ENCODE peak calls at places on chromosomes 16 and 17, in five cellular contexts. N, P, F, R and D are unnamed samples.

GRCh38 chr16:4011225-4011939 is 104.9 kb downstream of the ADCY9 start:
- DNase-seq in F (peak), R (no peak), P (no peak), N (no peak), D (no peak)

GRCh38 chr17:18227635-18228034 is 2.2 kb downstream of the LLGL1 start:
- DNase-seq in F (no peak), P (no peak), R (no peak), N (no peak), D (no peak)

GRCh38 chr17:63001689-63002394 is 35.8 kb downstream of the TANC2 start:
- DNase-seq in N (no peak), R (no peak), F (no peak), P (no peak), D (no peak)

GRCh38 chr16:88455610-88456355 is 2.7 kb downstream of the ZFPM1 start:
- DNase-seq in F (no peak), N (peak), R (no peak), P (no peak), D (no peak)

GRCh38 chr16:81526199-81526598 is 81.6 kb downstream of the CMIP start:
- DNase-seq in P (no peak), N (no peak), F (no peak), R (no peak), D (no peak)

GRCh38 chr16:22670551-22670970 is 143.4 kb upstream of the HS3ST2 start:
- DNase-seq in F (no peak), R (no peak), N (no peak), P (no peak), D (no peak)

GRCh38 chr17:36136439-36136838 is 32.8 kb downstream of the CCL4 start:
- DNase-seq in P (no peak), R (no peak), N (no peak), F (no peak), D (no peak)

GRCh38 chr17:65292430-65292829 is 155.3 kb downstream of the RGS9 start:
- DNase-seq in N (no peak), F (no peak), P (no peak), R (no peak), D (no peak)

GRCh38 chr17:65023791-65024190 is 32.7 kb downstream of the GNA13 start:
- DNase-seq in R (no peak), P (no peak), F (no peak), N (no peak), D (no peak)

GRCh38 chr16:11401161-11402050 is 56.1 kb downstream of the RMI2 start:
- DNase-seq in N (no peak), P (peak), R (no peak), F (no peak), D (no peak)

GRCh38 chr17:31579265-31579664 is 187.8 kb downstream of the RAB11FIP4 start:
- DNase-seq in R (no peak), N (no peak), P (no peak), F (no peak), D (no peak)

GRCh38 chr16:79757968-79758367 is 157.4 kb upstream of the MAF start:
- DNase-seq in F (no peak), P (no peak), N (no peak), R (no peak), D (no peak)

GRCh38 chr17:41211845-41212466 is 14.5 kb upstream of the KRTAP9-2 start:
- DNase-seq in F (no peak), R (peak), P (no peak), N (no peak), D (peak)

GRCh38 chr16:88686062-88686438 is 257 bp downstream of the SNAI3 start:
- DNase-seq in P (no peak), R (no peak), N (no peak), F (no peak), D (no peak)

GRCh38 chr16:6019490-6019991 is 921.9 kb upstream of the EEF2KMT start:
- DNase-seq in F (no peak), R (no peak), N (no peak), P (no peak), D (no peak)

GRCh38 chr16:20393801-20394637 is 10.5 kb downstream of the PDILT start:
- DNase-seq in R (no peak), P (peak), F (no peak), N (no peak), D (no peak)
- H3K4me3 ChIP-seq in R (no peak), P (no peak), F (no peak), N (no peak), D (no peak)

DNA sequence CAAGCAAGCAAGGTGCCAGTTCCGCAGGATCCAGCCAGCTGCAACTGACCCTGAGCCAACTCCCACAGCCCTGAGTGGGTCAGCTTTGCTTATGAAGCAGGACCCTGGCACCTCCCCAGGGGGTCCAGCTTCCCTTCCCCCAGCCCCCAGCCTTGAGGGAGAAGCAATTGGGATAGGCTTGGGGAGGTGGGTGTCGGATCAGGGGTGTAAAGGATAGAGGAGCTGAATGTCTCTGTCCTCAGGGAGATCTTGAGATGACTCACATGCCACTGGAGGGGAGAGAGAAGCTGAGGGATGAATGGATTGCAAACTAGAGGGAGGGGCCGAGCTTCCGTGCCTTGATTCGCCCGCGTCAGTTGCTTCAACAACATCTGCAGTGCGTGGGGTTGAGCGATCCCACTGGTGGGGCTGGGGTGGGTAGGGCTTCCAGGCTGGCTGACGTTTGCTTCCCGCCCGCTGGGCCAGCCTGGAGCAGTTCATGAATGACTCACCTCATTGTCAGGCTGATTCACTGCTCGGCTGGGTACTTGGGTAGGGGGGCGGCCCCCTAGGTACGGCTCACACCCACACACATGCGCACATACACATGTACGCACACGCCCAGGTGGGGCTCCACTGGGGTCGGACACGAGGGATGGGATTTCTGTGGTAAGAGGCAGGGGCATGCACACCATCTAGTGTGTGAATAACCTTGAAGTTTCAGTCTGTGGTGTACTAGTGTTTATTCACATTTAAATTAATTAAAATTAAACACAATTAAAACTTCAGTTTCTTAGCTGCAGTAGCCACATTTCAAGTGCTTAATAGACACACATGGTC is 3.6 kb upstream of the HROB start:
- DNase-seq in N (peak), R (peak), F (peak), P (peak), D (peak)
- H3K4me3 ChIP-seq in N (peak), R (peak), F (peak), P (no peak), D (peak)

GRCh38 chr16:83137894-83138293 is 511.1 kb downstream of the CDH13 start:
- DNase-seq in P (no peak), N (no peak), R (no peak), F (no peak), D (no peak)

GRCh38 chr16:83136419-83136818 is 509.6 kb downstream of the CDH13 start:
- DNase-seq in P (no peak), N (no peak), F (no peak), R (no peak), D (no peak)

GRCh38 chr16:83137326-83137770 is 510.6 kb downstream of the CDH13 start:
- DNase-seq in P (no peak), F (peak), N (peak), R (peak), D (peak)

GRCh38 chr16:83138512-83138911 is 511.7 kb downstream of the CDH13 start:
- DNase-seq in P (no peak), N (no peak), F (no peak), R (no peak), D (no peak)

DNA sequence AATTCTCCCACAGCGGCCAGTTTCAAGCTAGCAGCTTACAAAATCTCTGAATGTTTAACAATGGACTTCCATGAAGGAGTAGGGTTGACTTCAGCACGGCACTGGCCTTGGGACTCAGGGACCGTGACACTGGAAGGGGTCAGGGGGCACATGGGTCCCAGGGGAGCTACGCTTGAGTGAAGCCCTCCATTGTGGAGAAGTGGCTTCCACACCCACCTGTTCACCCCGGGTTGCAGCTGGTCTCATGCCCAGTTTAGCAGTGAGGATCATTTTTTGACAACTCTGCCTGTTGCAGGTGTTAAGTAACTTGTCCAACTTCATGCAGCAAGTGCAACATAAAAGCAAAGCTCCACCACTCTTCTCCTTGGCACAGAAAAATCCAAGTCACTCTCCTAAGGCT is 510.2 kb downstream of the CDH13 start:
- DNase-seq in P (no peak), N (no peak), F (no peak), R (no peak), D (no peak)
- H3K4me3 ChIP-seq in P (no peak), N (peak), F (peak), R (no peak), D (peak)

DNA sequence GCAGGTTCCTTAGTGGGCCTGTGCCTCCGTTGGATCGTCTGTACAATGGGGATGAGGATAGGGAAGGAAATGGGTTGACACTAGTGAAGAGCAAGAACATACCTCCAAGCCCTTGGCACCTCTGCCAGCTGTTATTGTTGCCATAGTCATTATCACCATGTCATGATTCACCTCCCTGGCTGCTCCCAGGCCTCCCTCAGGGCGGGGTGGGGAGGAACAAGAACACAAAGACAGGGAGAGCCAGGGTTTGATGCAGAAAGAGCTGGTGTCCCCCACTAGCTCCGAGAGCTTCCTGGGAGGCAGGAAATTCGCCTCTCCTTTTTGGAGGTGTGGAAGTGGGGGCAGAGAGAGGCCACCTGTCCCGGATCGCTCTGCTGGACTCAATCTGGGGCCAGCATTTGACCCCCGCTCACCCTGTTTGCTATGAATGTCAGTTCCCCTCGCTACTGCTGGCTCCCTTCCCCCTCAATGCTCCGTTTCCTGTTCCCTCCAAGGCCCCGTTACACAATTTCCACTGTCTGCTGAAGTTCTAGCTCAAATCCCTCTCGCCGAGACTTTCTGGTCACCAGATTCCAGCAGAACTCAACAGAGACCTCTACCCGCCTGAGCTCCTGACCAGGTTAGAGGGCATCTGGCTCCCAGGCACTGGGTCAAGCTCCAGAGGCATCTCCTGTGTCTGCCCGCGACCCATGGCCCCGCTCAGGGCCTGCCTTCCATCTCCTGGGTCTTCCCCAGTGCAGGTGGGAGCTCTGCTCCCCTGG is 9.1 kb downstream of the TIMP2 start:
- DNase-seq in F (no peak), R (no peak), P (peak), N (no peak), D (no peak)
- H3K4me3 ChIP-seq in F (no peak), R (no peak), P (no peak), N (no peak), D (no peak)

GRCh38 chr17:54269886-54270285 is 447.2 kb downstream of the KIF2B start:
- DNase-seq in F (no peak), R (no peak), N (no peak), P (no peak), D (no peak)
- H3K4me3 ChIP-seq in F (no peak), R (no peak), N (no peak), P (no peak), D (no peak)

DNA sequence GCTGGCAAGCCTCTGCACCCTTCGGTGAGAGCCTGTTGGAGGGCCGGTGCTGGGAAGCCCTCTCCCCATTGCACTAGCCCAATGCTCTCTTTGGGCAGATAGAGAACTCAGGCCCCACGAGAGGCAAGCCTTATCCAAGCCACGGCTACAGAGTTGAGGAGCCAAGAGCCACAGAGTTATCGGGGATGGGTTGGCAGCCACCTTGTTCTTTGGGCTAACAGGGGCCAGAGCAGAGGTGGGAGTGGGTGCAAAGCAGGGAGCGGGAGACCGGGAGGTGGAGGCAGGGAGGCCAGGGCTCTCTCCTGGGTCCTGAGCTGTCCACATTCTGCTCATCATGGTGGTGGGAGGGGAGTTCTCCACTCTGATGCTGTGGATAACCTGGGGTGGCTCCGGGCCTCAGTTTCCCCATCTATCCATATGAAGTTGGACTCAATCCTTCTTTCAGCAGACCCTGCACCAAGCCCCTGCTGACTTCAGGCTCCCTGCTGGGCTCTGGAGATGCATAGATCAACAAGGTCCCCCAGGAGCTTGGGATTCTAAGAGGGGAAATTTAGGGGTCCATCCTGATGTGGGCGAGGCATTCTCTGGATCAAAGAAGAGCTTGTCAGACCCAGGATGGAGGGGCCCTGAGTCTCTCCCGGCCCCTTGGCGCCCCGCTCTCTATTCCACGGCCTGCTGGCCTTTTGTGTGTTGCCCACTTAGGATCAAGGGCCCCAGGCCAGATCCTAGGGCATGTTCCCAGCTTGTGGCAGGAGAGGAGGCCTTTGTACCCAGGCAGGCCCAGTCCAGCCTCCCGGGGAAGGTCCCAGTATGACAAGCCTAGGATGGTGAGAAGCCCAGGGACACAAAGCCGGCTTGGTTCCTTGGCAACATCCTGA is 557 bp upstream of the CX3CL1 start:
- DNase-seq in F (no peak), R (no peak), P (no peak), N (no peak), D (no peak)
- H3K4me3 ChIP-seq in F (peak), R (no peak), P (peak), N (no peak), D (no peak)

DNA sequence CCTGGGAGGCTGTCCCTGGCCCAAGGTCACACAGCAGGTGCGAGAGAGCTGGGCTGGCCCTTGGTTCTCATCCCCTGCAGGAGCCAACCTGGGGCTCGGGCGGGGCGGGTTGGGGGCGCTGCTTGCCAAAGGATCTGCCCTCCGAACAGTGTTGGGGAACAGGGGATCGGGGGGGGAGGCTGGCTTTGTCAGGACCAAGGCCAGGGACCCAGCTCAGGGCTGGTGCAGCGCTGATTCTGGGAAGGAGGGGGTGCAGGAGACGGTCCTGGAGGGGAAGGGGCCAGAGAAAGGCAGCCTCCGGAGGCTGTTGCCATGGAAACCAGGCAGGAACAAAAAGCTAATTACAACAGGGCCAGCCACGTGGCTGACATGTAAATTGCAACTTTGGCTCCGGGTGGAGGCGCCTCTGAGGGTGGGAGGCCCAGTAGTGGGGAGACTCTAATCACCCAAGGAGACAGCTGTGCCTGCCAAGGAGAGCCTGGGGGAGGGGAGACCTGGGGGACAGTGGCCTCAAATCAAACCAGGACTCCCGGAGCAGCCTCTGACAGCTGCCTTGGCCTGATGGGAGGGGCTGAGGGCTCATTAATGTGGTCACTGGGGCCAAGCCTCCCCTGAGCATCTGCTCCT is 1.3 kb downstream of the TUBB3 start:
- DNase-seq in N (no peak), R (no peak), F (no peak), P (no peak), D (no peak)
- H3K4me3 ChIP-seq in N (peak), R (peak), F (peak), P (no peak), D (peak)

GRCh38 chr16:50539822-50540710 is 8.1 kb upstream of the NKD1 start:
- DNase-seq in F (no peak), R (no peak), P (no peak), N (no peak), D (no peak)

GRCh38 chr16:50538411-50539052 is 9.7 kb upstream of the NKD1 start:
- DNase-seq in F (no peak), N (no peak), P (no peak), R (no peak), D (no peak)

GRCh38 chr16:50540711-50541007 is 7.5 kb upstream of the NKD1 start:
- DNase-seq in N (no peak), F (no peak), R (no peak), P (no peak), D (no peak)

GRCh38 chr16:50537533-50538290 is 10.5 kb upstream of the NKD1 start:
- DNase-seq in F (no peak), R (no peak), P (no peak), N (no peak), D (no peak)

GRCh38 chr16:50539053-50539615 is 9.1 kb upstream of the NKD1 start:
- DNase-seq in N (no peak), R (no peak), P (no peak), F (no peak), D (no peak)
- H3K4me3 ChIP-seq in N (no peak), R (no peak), P (no peak), F (no peak), D (no peak)

DNA sequence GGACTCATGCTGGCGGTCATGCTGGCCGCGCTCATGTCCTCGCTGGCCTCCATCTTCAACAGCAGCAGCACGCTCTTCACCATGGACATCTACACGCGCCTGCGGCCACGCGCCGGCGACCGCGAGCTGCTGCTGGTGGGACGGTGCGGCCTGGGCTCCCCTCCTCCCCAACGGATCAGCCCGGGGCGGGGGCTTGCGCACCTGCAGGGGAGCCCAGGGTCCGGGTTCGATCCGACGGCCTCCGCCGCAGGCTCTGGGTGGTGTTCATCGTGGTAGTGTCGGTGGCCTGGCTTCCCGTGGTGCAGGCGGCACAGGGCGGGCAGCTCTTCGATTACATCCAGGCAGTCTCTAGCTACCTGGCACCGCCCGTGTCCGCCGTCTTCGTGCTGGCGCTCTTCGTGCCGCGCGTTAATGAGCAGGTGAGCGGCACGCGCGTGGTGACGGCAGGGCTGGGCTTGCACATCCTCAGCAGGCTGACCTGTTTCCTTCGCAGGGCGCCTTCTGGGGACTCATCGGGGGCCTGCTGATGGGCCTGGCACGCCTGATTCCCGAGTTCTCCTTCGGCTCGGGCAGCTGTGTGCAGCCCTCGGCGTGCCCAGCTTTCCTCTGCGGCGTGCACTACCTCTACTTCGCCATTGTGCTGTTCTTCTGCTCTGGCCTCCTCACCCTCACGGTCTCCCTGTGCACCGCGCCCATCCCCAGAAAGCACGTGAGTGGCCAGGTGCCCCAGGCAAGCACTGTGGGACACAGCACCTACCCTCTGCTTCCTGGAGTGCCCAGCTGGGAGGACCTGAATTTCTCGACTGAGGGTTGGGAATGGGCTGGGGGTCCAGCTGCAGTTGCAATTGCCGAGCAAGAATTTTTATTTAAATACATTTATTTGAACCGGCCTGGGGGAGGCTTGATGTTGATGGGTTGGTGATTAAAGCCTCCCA is 6.0 kb downstream of the SLC5A2 start:
- DNase-seq in N (no peak), P (no peak), F (no peak), R (no peak), D (no peak)
- H3K4me3 ChIP-seq in N (no peak), P (peak), F (peak), R (no peak), D (no peak)